ENCODE peak calls at places on chromosomes 11 and 22, in nine cellular contexts. L is A549, M is stomach, I is heart left ventricle, Z is PC-3, H is heart right ventricle, X is spleen, D is psoas muscle, N is right lobe of liver. U is an unnamed sample. For H3K4me1, the result is how much of the 10 kb centered on the place peaks cover.

GRCh38 chr22:26442086-26442756 is 13.2 kb downstream of the ASPHD2 start:
- DNase-seq in Z (no peak), X (no peak), N (no peak), H (no peak), I (no peak), L (no peak), D (no peak), M (no peak), U (no peak)

GRCh38 chr11:132060546-132060945 is 690.1 kb downstream of the NTM start:
- DNase-seq in N (no peak), Z (peak), M (no peak), H (no peak), I (no peak), X (no peak), L (no peak), D (no peak), U (no peak)

GRCh38 chr11:13183094-13183825 is 94.3 kb upstream of the BMAL1 start:
- DNase-seq in H (no peak), N (no peak), D (no peak), I (no peak), Z (peak), X (no peak), M (no peak), L (peak), U (peak)

GRCh38 chr11:17156283-17156682 is 51.5 kb downstream of the PIK3C2A start:
- DNase-seq in I (no peak), N (no peak), M (no peak), H (no peak), Z (no peak), X (no peak), L (no peak), D (no peak), U (no peak)

GRCh38 chr11:35798983-35799382 is 136.4 kb downstream of the TRIM44 start:
- DNase-seq in Z (no peak), H (no peak), M (no peak), X (no peak), L (no peak), D (no peak), I (no peak), N (no peak), U (no peak)

GRCh38 chr11:109512680-109513079 is 90.7 kb downstream of the C11orf87 start:
- DNase-seq in I (no peak), N (no peak), L (no peak), H (no peak), D (no peak), M (no peak), X (no peak), Z (no peak), U (no peak)

GRCh38 chr11:126101241-126101929 is 38.7 kb upstream of the CDON start:
- DNase-seq in Z (no peak), L (no peak), H (no peak), I (no peak), M (no peak), X (peak), N (no peak), D (no peak), U (peak)

GRCh38 chr11:94511932-94512781 is at the start of gene C11orf97:
- DNase-seq in X (peak), H (peak), Z (peak), I (peak), M (peak), N (peak), L (no peak), D (peak), U (peak)

GRCh38 chr11:62688481-62688880 is 849 bp downstream of the LRRN4CL start:
- DNase-seq in Z (no peak), H (no peak), N (no peak), D (no peak), L (no peak), M (no peak), I (no peak), X (no peak), U (no peak)

GRCh38 chr11:126892781-126893180 is 107.8 kb downstream of the KIRREL3 start:
- DNase-seq in N (no peak), X (no peak), D (no peak), H (no peak), I (no peak), M (no peak), L (no peak), Z (no peak), U (no peak)

GRCh38 chr11:15006139-15006759 is 34.1 kb upstream of the CALCA start:
- DNase-seq in H (no peak), I (no peak), D (no peak), L (peak), X (no peak), M (no peak), N (no peak), Z (peak), U (no peak)
- TF ChIP-seq CTCF in H (peak), I (no peak), D (peak), L (peak), X (peak), M (no peak), N (peak), Z (peak), U (no peak)

GRCh38 chr11:86220654-86221053 is 23.9 kb upstream of the EED start:
- DNase-seq in D (no peak), M (no peak), N (no peak), X (no peak), Z (no peak), I (no peak), L (no peak), H (no peak), U (no peak)

GRCh38 chr11:86214710-86215109 is 29.8 kb upstream of the EED start:
- DNase-seq in H (no peak), Z (peak), D (no peak), L (no peak), N (no peak), X (no peak), I (no peak), M (no peak), U (no peak)

GRCh38 chr11:86219291-86220193 is 25.0 kb upstream of the EED start:
- DNase-seq in X (no peak), N (no peak), M (no peak), Z (no peak), I (no peak), D (no peak), L (no peak), H (no peak), U (no peak)

GRCh38 chr11:86222081-86222480 is 22.5 kb upstream of the EED start:
- DNase-seq in I (no peak), D (no peak), N (no peak), M (no peak), L (no peak), X (no peak), Z (no peak), H (no peak), U (no peak)

GRCh38 chr11:86218125-86219081 is 26.1 kb upstream of the EED start:
- DNase-seq in X (peak), M (peak), H (peak), Z (peak), D (peak), N (peak), L (peak), I (peak), U (peak)
- H3K4me3 ChIP-seq in X (peak), M (peak), H (peak), Z (peak), D (peak), N (peak), L (peak), I (peak), U (peak)

DNA sequence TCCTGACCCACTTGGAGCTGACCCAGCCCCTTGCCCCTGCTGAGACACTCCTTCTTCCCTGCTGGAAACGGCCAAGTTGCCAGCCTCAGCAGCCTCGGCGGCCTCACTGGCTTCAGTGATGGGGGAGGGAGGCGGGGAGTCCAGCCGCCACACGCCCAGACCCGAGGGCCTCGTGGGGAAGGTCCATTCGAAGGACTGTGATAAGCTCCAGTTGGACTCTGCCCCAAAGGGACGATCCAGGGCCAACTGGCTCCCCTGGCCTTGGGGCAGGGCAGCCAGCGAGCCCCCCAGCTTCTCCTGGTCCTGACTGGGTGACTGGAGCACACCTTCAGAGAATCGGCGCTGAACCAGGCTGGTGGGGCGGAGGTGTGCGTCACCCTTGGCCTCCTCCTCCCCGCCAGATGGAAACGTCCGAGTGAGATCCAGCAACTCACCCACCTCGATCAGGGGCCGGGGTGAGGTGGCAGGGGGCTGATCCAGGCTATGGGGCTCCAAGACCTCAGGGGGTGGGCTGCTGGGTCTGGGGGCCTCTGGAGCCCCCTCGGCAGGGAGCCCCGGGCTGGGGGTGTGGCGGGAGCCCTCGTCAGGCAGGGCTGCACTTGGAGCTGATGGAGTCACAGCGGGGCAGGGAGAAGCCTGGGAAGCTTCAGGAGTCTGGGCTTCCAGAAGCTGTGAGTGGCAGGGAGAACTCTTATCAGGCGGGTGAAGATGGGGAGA is 11.5 kb downstream of the TNKS1BP1 start:
- DNase-seq in M (peak), D (no peak), L (no peak), N (peak), I (peak), X (peak), Z (no peak), H (no peak), U (no peak)
- H3K4me1 ChIP-seq in M (half or more), D (half or more), L (under half), N (half or more), I (under half), X (under half), Z (under half), H (under half), U (half or more)

GRCh38 chr11:119491753-119492455 is 68.9 kb upstream of the THY1 start:
- DNase-seq in Z (peak), X (peak), M (no peak), L (no peak), H (no peak), N (no peak), D (no peak), I (no peak), U (no peak)
- TF ChIP-seq CTCF in Z (peak), X (no peak), M (no peak), L (no peak), H (no peak), N (peak), D (no peak), I (no peak), U (no peak)

DNA sequence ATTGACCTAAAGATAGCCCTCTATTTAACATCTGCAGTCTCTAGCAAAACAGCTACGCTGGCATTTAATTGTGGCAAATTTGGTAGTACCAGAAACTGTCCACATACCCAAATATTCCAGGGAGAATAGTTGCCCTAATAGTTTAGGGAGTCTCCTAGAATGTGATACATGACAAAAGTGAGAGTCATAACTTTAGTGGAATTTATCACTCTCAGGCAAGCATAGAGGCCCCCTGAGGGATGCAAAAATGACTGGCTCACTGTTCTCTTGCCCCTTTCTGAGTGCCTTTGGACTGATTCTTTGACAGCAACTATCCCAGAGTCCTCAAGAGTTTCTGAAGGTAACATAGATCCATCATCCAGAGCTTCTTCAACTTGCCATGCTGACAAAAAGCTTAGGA is 2.3 kb upstream of the OR51B4 start:
- DNase-seq in Z (no peak), L (no peak), I (no peak), D (no peak), M (no peak), X (no peak), H (no peak), N (no peak), U (no peak)
- H3K4me3 ChIP-seq in Z (no peak), L (no peak), I (no peak), D (no peak), M (no peak), X (no peak), H (no peak), N (no peak), U (no peak)

DNA sequence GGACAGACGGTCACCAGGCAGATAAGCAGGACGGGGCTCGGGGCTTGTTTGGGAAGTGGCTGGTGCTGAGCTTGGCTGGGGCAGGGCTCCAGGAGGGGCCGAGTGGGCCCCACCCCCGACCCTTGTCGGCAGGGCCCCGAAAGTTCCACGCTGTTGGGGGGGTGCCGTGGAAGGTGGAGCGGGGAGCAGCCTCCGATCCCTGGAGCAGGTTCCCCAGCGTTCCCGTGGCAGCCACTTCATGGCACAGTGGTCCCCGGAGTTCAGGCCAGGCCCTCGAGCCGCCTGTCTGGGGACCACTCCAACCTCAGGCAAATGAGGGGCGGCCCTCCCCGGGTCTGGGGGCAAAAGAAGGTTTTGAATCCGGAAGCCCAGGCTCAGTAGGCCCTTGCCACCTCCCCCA is 46.7 kb upstream of the PPARA start:
- DNase-seq in D (no peak), M (no peak), I (no peak), N (no peak), X (no peak), H (no peak), Z (no peak), L (no peak), U (no peak)
- H3K4me1 ChIP-seq in D (half or more), M (half or more), I (half or more), N (half or more), X (half or more), H (half or more), Z (under half), L (half or more), U (half or more)

GRCh38 chr11:65774525-65775306 is 6.1 kb downstream of the AP5B1 start:
- DNase-seq in X (peak), L (no peak), Z (no peak), M (peak), H (no peak), D (no peak), N (no peak), I (no peak), U (no peak)

GRCh38 chr11:65776196-65776595 is 4.6 kb downstream of the AP5B1 start:
- DNase-seq in X (peak), Z (no peak), M (peak), L (no peak), I (no peak), D (peak), H (no peak), N (peak), U (no peak)

GRCh38 chr11:65776710-65777141 is 4.0 kb downstream of the AP5B1 start:
- DNase-seq in I (no peak), L (no peak), N (peak), D (no peak), H (no peak), M (peak), Z (no peak), X (peak), U (no peak)

GRCh38 chr11:65771589-65772112 is 9.1 kb downstream of the AP5B1 start:
- DNase-seq in N (no peak), D (no peak), L (no peak), X (no peak), H (no peak), M (no peak), Z (no peak), I (no peak), U (no peak)

DNA sequence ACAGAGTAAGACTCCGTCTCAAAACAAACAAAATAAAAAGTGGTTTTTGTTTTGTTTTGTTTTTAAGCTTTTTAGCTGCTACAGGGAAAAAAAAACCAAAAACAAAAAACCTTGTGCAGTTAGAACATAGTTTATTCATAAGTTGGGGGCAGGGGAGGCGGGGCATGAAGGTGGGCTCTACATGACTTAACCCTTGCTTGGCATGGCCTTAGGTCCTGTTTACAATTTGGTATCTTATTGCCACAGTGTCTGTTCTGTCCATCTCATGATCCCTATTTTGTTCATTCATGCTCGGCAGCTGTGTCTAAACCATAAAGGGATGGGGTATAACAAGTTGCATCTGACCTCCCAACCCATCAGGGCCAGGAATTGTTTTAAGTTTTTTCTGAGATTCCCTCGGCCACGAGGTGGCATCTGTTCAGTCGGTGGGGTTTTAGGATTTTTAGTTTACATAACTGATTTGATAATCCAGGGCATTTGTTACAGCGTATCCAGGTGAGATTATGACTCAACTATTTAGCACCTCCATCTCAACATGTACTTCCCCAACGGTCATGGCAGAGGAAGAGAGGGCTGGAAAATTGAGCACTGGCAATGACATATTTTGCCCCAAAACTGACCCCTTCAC is 6.9 kb downstream of the AP5B1 start:
- DNase-seq in Z (no peak), L (no peak), N (no peak), M (peak), D (no peak), H (no peak), I (no peak), X (no peak), U (no peak)
- TF ChIP-seq CTCF in Z (no peak), L (no peak), N (no peak), M (no peak), D (no peak), H (no peak), I (no peak), X (no peak), U (no peak)

GRCh38 chr22:46737105-46737975 is 712 bp downstream of the CERK start:
- DNase-seq in H (no peak), L (no peak), X (peak), N (no peak), M (no peak), I (no peak), Z (peak), D (peak), U (peak)

GRCh38 chr22:46737976-46738641 is at the start of gene CERK:
- DNase-seq in X (peak), M (peak), H (peak), D (peak), I (peak), L (peak), N (peak), Z (peak), U (peak)

GRCh38 chr22:46736705-46737104 is 1.3 kb downstream of the CERK start:
- DNase-seq in X (no peak), L (no peak), H (no peak), D (no peak), I (no peak), Z (no peak), M (no peak), N (no peak), U (no peak)

GRCh38 chr22:46734830-46735453 is 3.1 kb downstream of the CERK start:
- DNase-seq in I (no peak), X (peak), Z (no peak), M (peak), L (no peak), H (no peak), N (no peak), D (no peak), U (no peak)

GRCh38 chr22:46735747-46736608 is 2.1 kb downstream of the CERK start:
- DNase-seq in D (peak), I (no peak), L (no peak), N (no peak), X (no peak), Z (no peak), H (no peak), M (no peak), U (no peak)
- H3K4me3 ChIP-seq in D (peak), I (peak), L (no peak), N (peak), X (peak), Z (no peak), H (peak), M (peak), U (no peak)

U was measured in testis.